ENCODE peak calls at places on chromosome 18, in four cellular contexts. U is HCT116, O is K562, R is SK-N-SH. F is an unnamed sample.

GRCh38 chr18:57542801-57543427 is 43.6 kb downstream of the FECH start:
- DNase-seq in U (no peak), O (no peak), R (peak), F (no peak)

GRCh38 chr18:37668971-37669747 is 103.6 kb upstream of the CELF4 start:
- DNase-seq in U (no peak), O (no peak), R (peak), F (no peak)

GRCh38 chr18:53148056-53148574 is 808.1 kb downstream of the DCC start:
- DNase-seq in U (no peak), O (no peak), R (no peak), F (no peak)

GRCh38 chr18:22094375-22094767 is 75.0 kb upstream of the GATA6 start:
- DNase-seq in U (no peak), O (peak), R (no peak), F (no peak)

GRCh38 chr18:45321520-45321919 is 293.8 kb upstream of the SLC14A2 start:
- DNase-seq in U (no peak), O (no peak), R (no peak), F (no peak)

GRCh38 chr18:42365550-42365949 is 410.5 kb downstream of the PIK3C3 start:
- DNase-seq in U (no peak), O (no peak), R (no peak), F (no peak)

GRCh38 chr18:30727849-30728248 is 314.7 kb downstream of the DSC3 start:
- DNase-seq in U (no peak), O (no peak), R (no peak), F (no peak)

GRCh38 chr18:37393945-37394609 is 171.5 kb downstream of the CELF4 start:
- DNase-seq in U (no peak), O (peak), R (peak), F (no peak)

GRCh38 chr18:54165450-54165849 is 59.0 kb downstream of the MBD2 start:
- DNase-seq in U (no peak), O (no peak), R (no peak), F (no peak)

GRCh38 chr18:77131652-77132368 is 773 bp downstream of the MBP start:
- DNase-seq in U (no peak), O (no peak), R (peak), F (no peak)

GRCh38 chr18:77129150-77129551 is 3.4 kb downstream of the MBP start:
- DNase-seq in U (no peak), O (no peak), R (no peak), F (no peak)

GRCh38 chr18:77132369-77133050 is at the start of gene MBP:
- DNase-seq in U (no peak), O (no peak), R (peak), F (no peak)

GRCh38 chr18:77130229-77131099 is 2.1 kb downstream of the MBP start:
- DNase-seq in U (no peak), O (no peak), R (no peak), F (no peak)

DNA sequence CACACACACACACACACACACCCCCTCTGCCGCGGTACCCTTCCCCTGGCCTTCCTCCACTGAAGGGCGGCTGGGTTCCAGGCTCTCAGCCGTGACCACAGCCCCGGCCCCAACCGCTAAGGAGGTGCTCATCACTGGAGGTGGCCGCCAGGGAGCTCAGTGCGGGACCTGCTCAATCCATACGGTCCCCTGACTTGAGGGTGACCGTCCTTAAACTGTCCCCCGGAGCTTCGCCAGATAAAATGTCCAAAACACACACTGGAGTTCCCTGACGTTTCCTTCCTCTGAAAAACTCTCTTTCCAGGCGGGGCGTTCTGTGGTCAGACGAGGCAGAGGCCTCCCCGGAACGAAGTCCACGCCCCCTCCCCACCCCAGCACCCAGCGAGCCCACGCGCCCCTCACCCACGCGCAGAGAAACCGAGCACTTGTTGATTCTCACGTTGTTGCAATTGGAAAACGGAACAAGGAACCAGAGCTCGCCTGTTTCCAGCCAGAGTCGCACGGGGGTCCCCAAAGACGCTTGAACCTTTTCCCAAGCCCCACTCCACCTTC is 1.4 kb downstream of the MBP start:
- DNase-seq in U (no peak), O (no peak), R (no peak), F (no peak)
- TF ChIP-seq REST in U (no peak), O (no peak), R (no peak), F (no peak)

GRCh38 chr18:7946724-7947377 is 379.7 kb downstream of the PTPRM start:
- DNase-seq in U (peak), O (no peak), R (peak), F (no peak)
- H3K27ac ChIP-seq in U (peak), O (no peak), R (peak), F (no peak)

DNA sequence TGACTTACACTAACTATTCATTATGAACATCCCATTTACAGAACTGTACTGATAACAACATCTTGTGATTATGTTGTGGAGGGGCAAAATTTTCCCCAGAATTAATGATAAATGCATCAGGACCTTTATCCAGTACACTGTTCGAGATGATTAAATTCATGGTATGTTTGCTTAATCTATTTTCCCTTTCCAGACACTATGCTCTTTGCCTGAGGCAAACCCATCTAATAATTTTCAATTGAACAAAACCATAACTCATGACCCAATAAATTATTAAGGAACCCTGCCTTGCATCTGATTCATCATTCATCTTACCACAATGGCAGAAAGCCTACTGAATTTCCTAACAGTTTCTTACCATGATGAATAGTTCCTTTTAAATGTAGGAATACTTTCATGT is 385.0 kb downstream of the DSEL start:
- DNase-seq in U (no peak), O (no peak), R (peak), F (no peak)
- TF ChIP-seq SIN3A in U (no peak), O (no peak), R (no peak), F (no peak)

GRCh38 chr18:68984342-68984741 is 186.5 kb downstream of the CCDC102B start:
- DNase-seq in U (no peak), O (no peak), R (no peak), F (no peak)
- TF ChIP-seq REST in U (no peak), O (no peak), R (no peak), F (no peak)

GRCh38 chr18:9057646-9058045 is 44.9 kb upstream of the NDUFV2 start:
- DNase-seq in U (no peak), O (no peak), R (no peak), F (no peak)
- H3K27ac ChIP-seq in U (no peak), O (no peak), R (no peak), F (no peak)

GRCh38 chr18:55296761-55297160 is 291.2 kb downstream of the TCF4 start:
- DNase-seq in U (no peak), O (no peak), R (no peak), F (no peak)
- TF ChIP-seq SIN3A in U (no peak), O (no peak), R (no peak), F (no peak)

GRCh38 chr18:13542520-13542847 is 183.9 kb downstream of the FAM210A start:
- DNase-seq in U (no peak), O (no peak), R (no peak), F (no peak)
- TF ChIP-seq REST in U (no peak), O (no peak), R (no peak), F (no peak)

GRCh38 chr18:50097702-50098101 is 97.2 kb downstream of the MYO5B start:
- DNase-seq in U (peak), O (no peak), R (no peak), F (no peak)
- H3K27ac ChIP-seq in U (no peak), O (no peak), R (no peak), F (no peak)